ENCODE peak calls at places on chromosomes 3 and 15, in ten cellular contexts. X is body of pancreas, H is H9, C is neural progenitor cell, P is AG04450, A is adrenal gland, J is IMR-90, L is cardiac muscle cell, G is tibial artery, U is psoas muscle. T is an unnamed sample. For H3K9me3 and H3K27me3, the result is how much of the 10 kb centered on the place peaks cover.

GRCh38 chr3:169172535-169172934 is 491.0 kb downstream of the MECOM start:
- DNase-seq in X (no peak), H (no peak), C (no peak), P (no peak), A (no peak), J (no peak), L (no peak), G (no peak), U (no peak), T (no peak)

GRCh38 chr3:135869439-135870105 is 96.0 kb upstream of the PPP2R3A start:
- DNase-seq in X (no peak), H (no peak), C (no peak), P (no peak), A (no peak), J (peak), L (no peak), G (no peak), U (no peak), T (no peak)

GRCh38 chr3:22594990-22595389 is 608.1 kb upstream of the UBE2E2 start:
- DNase-seq in X (no peak), H (no peak), C (no peak), P (no peak), A (no peak), J (no peak), L (no peak), G (no peak), U (no peak), T (no peak)

GRCh38 chr3:139518296-139518695 is 21.2 kb downstream of the RBP1 start:
- DNase-seq in X (peak), H (no peak), C (no peak), P (no peak), A (no peak), J (no peak), L (no peak), G (no peak), U (no peak), T (no peak)

GRCh38 chr3:138369151-138369900 is 20.9 kb downstream of the MRAS start:
- DNase-seq in X (no peak), H (no peak), C (no peak), P (no peak), A (no peak), J (no peak), L (peak), G (no peak), U (no peak), T (no peak)

GRCh38 chr3:68206524-68207117 is 552.2 kb upstream of the SUCLG2 start:
- DNase-seq in X (no peak), H (no peak), C (no peak), P (no peak), A (no peak), J (no peak), L (no peak), G (no peak), U (no peak), T (no peak)

GRCh38 chr3:111412656-111413055 is 129.3 kb upstream of the CD96 start:
- DNase-seq in X (no peak), H (no peak), C (no peak), P (no peak), A (no peak), J (no peak), L (no peak), G (no peak), U (no peak), T (no peak)

GRCh38 chr3:98980915-98981596 is 79.6 kb upstream of the DCBLD2 start:
- DNase-seq in X (no peak), H (no peak), C (no peak), P (no peak), A (no peak), J (peak), L (peak), G (no peak), U (no peak), T (no peak)

GRCh38 chr15:32722126-32722525 is 4.3 kb downstream of the GREM1 start:
- DNase-seq in X (no peak), H (no peak), C (no peak), P (no peak), A (no peak), J (peak), L (no peak), G (no peak), U (no peak), T (no peak)

GRCh38 chr3:196688349-196688748 is 23.7 kb downstream of the CEP19 start:
- DNase-seq in X (no peak), H (no peak), C (no peak), P (peak), A (peak), J (peak), L (peak), G (peak), U (peak), T (no peak)

GRCh38 chr3:194748229-194748628 is 62.5 kb downstream of the FAM43A start:
- DNase-seq in X (no peak), H (no peak), C (peak), P (no peak), A (no peak), J (no peak), L (no peak), G (no peak), U (no peak), T (no peak)

GRCh38 chr3:144774897-144775296 is 803.3 kb downstream of the DIPK2A start:
- DNase-seq in X (no peak), H (no peak), C (no peak), P (no peak), A (no peak), J (no peak), L (no peak), G (no peak), U (no peak), T (no peak)

GRCh38 chr3:129016725-129017530 is 15.8 kb downstream of the EFCC1 start:
- DNase-seq in X (no peak), H (no peak), C (no peak), P (no peak), A (no peak), J (peak), L (peak), G (no peak), U (peak), T (peak)

GRCh38 chr3:30227571-30228301 is 378.7 kb upstream of the TGFBR2 start:
- DNase-seq in X (no peak), H (no peak), C (no peak), P (peak), A (no peak), J (peak), L (peak), G (no peak), U (no peak), T (no peak)

GRCh38 chr3:12483364-12483763 is 916 bp upstream of the TSEN2 start:
- DNase-seq in X (no peak), H (no peak), C (no peak), P (no peak), A (no peak), J (peak), L (peak), G (no peak), U (no peak), T (no peak)

GRCh38 chr3:139473155-139473771 is 3.1 kb downstream of the RBP2 start:
- DNase-seq in X (no peak), H (no peak), C (no peak), P (no peak), A (no peak), J (no peak), L (no peak), G (no peak), U (no peak), T (no peak)

GRCh38 chr3:96101013-96101412 is 713.4 kb upstream of the EPHA6 start:
- DNase-seq in X (no peak), H (no peak), C (no peak), P (no peak), A (no peak), J (no peak), L (no peak), G (no peak), U (no peak), T (no peak)

GRCh38 chr3:37768107-37768809 is 93.4 kb upstream of the CTDSPL start:
- DNase-seq in X (peak), H (no peak), C (no peak), P (peak), A (no peak), J (peak), L (peak), G (no peak), U (no peak), T (no peak)

GRCh38 chr3:110815008-110815583 is 256.5 kb upstream of the NECTIN3 start:
- DNase-seq in X (no peak), H (no peak), C (no peak), P (peak), A (no peak), J (peak), L (peak), G (no peak), U (no peak), T (no peak)

GRCh38 chr3:107627962-107628542 is 105.3 kb downstream of the BBX start:
- DNase-seq in X (no peak), H (no peak), C (no peak), P (no peak), A (no peak), J (no peak), L (no peak), G (no peak), U (no peak), T (no peak)
- TF ChIP-seq CTCF in X (no peak), H (no peak), C (peak), P (peak), A (peak), J (peak), L (peak), G (no peak), U (no peak), T (no peak)

DNA sequence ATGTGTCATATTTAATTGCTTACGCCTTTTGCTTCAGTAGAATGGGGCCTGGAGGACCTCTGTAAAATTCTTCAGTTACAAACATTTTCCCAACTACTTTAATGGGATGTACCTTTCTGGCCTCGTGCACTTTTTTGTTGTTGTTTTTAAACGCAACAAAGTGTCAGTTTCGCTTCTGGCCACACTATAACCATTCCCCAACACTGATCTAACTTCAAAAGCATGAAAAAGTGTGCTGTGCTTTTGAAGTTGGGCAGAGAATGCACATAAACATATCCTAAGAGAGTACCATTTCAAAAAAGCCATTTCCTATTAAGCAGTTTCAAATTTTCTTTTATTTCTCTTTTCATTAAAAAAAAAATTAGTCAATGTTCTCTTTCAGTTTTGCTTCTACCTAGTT is 435.8 kb downstream of the CNTN6 start:
- DNase-seq in X (no peak), H (no peak), C (no peak), P (no peak), A (no peak), J (no peak), L (no peak), G (no peak), U (no peak), T (no peak)
- H3K9me3 ChIP-seq in X (under half), H (under half), C (under half), P (under half), A (under half), J (under half), L (under half), G (under half), U (under half), T (under half)

GRCh38 chr3:14307953-14308352 is 94.5 kb upstream of the SLC6A6 start:
- DNase-seq in X (no peak), H (no peak), C (no peak), P (no peak), A (no peak), J (no peak), L (no peak), G (no peak), U (no peak), T (no peak)

GRCh38 chr3:14311722-14312121 is 90.7 kb upstream of the SLC6A6 start:
- DNase-seq in X (no peak), H (no peak), C (no peak), P (no peak), A (no peak), J (no peak), L (no peak), G (no peak), U (no peak), T (no peak)

GRCh38 chr3:14317057-14317553 is 85.3 kb upstream of the SLC6A6 start:
- DNase-seq in X (no peak), H (no peak), C (peak), P (no peak), A (no peak), J (no peak), L (peak), G (no peak), U (no peak), T (no peak)

GRCh38 chr3:14312375-14312774 is 90.0 kb upstream of the SLC6A6 start:
- DNase-seq in X (no peak), H (no peak), C (no peak), P (no peak), A (no peak), J (no peak), L (no peak), G (no peak), U (no peak), T (no peak)
- H3K27me3 ChIP-seq in X (under half), H (under half), C (under half), P (half or more), A (under half), J (half or more), L (under half), G (under half), U (under half), T (under half)

DNA sequence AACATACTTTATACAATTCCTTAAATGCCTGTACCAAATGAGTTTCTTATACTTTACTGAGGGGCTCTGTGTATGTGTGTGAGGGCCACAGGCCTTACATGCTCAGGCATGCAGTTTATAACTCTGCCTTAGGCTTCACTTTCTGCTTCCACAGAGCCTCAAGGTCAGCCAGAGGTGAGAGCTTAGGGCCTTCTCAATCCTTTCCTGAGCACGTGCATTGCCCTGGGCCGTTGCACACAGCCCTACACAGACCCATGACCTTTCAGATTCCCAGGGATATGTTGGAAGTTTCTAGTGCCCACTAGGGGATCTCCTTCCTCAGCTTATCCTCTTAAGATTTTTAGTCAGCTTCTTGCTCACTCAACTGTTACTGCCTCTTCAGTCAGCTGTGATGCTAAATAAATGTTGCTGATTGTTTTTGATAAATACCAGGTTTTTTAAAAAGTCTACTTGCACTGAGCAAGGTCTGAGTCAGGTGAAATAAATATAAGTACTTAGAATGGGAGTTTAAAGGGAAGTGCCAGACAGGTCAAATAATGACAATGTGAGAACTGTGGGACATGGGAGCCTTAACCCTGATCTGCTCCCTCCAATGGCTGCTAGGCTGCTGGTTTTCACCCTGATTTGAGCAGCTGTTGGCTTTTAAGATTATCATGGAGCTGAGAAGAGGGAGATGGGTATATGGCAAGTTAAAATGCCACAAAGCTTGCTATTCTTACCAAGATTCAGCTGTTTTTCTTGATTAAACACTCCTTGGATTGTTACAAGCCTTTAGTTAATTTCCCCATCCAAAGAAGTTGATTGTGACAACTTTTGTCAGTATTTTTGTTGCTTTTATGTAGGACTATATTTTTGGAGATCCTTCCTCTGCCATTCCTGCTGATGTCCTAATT is 169.5 kb downstream of the PLD1 start:
- DNase-seq in X (no peak), H (peak), C (peak), P (peak), A (peak), J (peak), L (peak), G (no peak), U (no peak), T (no peak)
- TF ChIP-seq CTCF in X (no peak), H (peak), C (peak), P (peak), A (no peak), J (peak), L (peak), G (no peak), U (no peak), T (no peak)

T was measured in uterus.